ENCODE peak calls at places on chromosomes 4 and X, in eight cellular contexts. J is PC-3; R is cardiac muscle cell; W is CD4-positive, alpha-beta T cell; K is SK-N-MC; A is A673; F is uterus; C is mammary epithelial cell. B is an unnamed sample.

GRCh38 chrX:149060921-149061320 is 444.2 kb downstream of the IDS start:
- DNase-seq in J (no peak), R (no peak), W (no peak), K (no peak), A (no peak), F (no peak), C (peak; percentile 13), B (no peak)

GRCh38 chr4:187118166-187118565 is 394.5 kb upstream of the FAT1 start:
- DNase-seq in J (no peak), R (no peak), W (no peak), K (no peak), A (no peak), F (no peak), C (no peak), B (no peak)

GRCh38 chrX:65196758-65197371 is 220.6 kb upstream of the ZC4H2 start:
- DNase-seq in J (peak; percentile 44), R (peak; percentile 61), W (no peak), K (no peak), A (no peak), F (no peak), C (no peak), B (no peak)

GRCh38 chr4:107991945-107992625 is 2.4 kb downstream of the HADH start:
- DNase-seq in J (no peak), R (no peak), W (no peak), K (no peak), A (no peak), F (no peak), C (no peak), B (no peak)

GRCh38 chrX:11499076-11500044 is 166.4 kb downstream of the ARHGAP6 start:
- DNase-seq in J (peak; percentile 6), R (no peak), W (no peak), K (no peak), A (no peak), F (no peak), C (no peak), B (no peak)

GRCh38 chr4:74327751-74328150 is 19.5 kb downstream of the EPGN start:
- DNase-seq in J (peak; percentile 69), R (no peak), W (no peak), K (peak; percentile 56), A (peak; percentile 12), F (no peak), C (peak; percentile 67), B (no peak)

GRCh38 chrX:107894038-107894437 is 68.4 kb downstream of the MID2 start:
- DNase-seq in J (peak; percentile 77), R (peak; percentile 62), W (peak; percentile 9), K (peak; percentile 8), A (peak; percentile 63), F (no peak), C (peak; percentile 57), B (no peak)

GRCh38 chr4:41784191-41784979 is 35.9 kb upstream of the PHOX2B start:
- DNase-seq in J (no peak), R (no peak), W (no peak), K (no peak), A (no peak), F (no peak), C (no peak), B (no peak)

GRCh38 chr4:66750273-66750672 is 795.0 kb downstream of the CENPC start:
- DNase-seq in J (peak; percentile 88), R (no peak), W (no peak), K (no peak), A (no peak), F (no peak), C (no peak), B (no peak)

GRCh38 chr4:185587444-185588161 is 52.3 kb upstream of the PDLIM3 start:
- DNase-seq in J (no peak), R (peak; percentile 61), W (peak; percentile 32), K (no peak), A (no peak), F (no peak), C (no peak), B (peak; percentile 60)

GRCh38 chr4:15153662-15154061 is 151.4 kb downstream of the CPEB2 start:
- DNase-seq in J (no peak), R (no peak), W (no peak), K (no peak), A (no peak), F (no peak), C (no peak), B (no peak)

GRCh38 chrX:130702867-130703707 is 199.9 kb downstream of the ENOX2 start:
- DNase-seq in J (peak; percentile 32), R (no peak), W (no peak), K (no peak), A (peak; percentile 67), F (no peak), C (no peak), B (no peak)

GRCh38 chrX:64894454-64895038 is 81.7 kb downstream of the ZC4H2 start:
- DNase-seq in J (peak; percentile 64), R (peak; percentile 56), W (peak; percentile 2), K (no peak), A (no peak), F (no peak), C (peak; percentile 8), B (no peak)

GRCh38 chr4:8258813-8259212 is 10.7 kb upstream of the HTRA3 start:
- DNase-seq in J (no peak), R (no peak), W (no peak), K (no peak), A (no peak), F (no peak), C (no peak), B (no peak)

GRCh38 chr4:156442961-156443360 is 489.3 kb upstream of the CTSO start:
- DNase-seq in J (no peak), R (no peak), W (no peak), K (no peak), A (no peak), F (no peak), C (no peak), B (no peak)

GRCh38 chr4:88791274-88791673 is 93.6 kb upstream of the NAP1L5 start:
- DNase-seq in J (peak; percentile 45), R (no peak), W (no peak), K (no peak), A (peak; percentile 37), F (no peak), C (peak; percentile 42), B (no peak)

GRCh38 chrX:15926622-15927021 is 72.0 kb upstream of the AP1S2 start:
- DNase-seq in J (no peak), R (no peak), W (no peak), K (no peak), A (no peak), F (no peak), C (no peak), B (no peak)

GRCh38 chr4:31106419-31106818 is 386.2 kb downstream of the PCDH7 start:
- DNase-seq in J (no peak), R (no peak), W (no peak), K (no peak), A (no peak), F (no peak), C (no peak), B (no peak)

GRCh38 chr4:31104596-31104995 is 384.4 kb downstream of the PCDH7 start:
- DNase-seq in J (no peak), R (no peak), W (no peak), K (no peak), A (no peak), F (no peak), C (no peak), B (no peak)

GRCh38 chr4:31108762-31109161 is 388.6 kb downstream of the PCDH7 start:
- DNase-seq in J (no peak), R (no peak), W (no peak), K (no peak), A (no peak), F (no peak), C (no peak), B (no peak)

GRCh38 chr4:31104033-31104432 is 383.9 kb downstream of the PCDH7 start:
- DNase-seq in J (no peak), R (no peak), W (no peak), K (no peak), A (no peak), F (no peak), C (no peak), B (no peak)

GRCh38 chr4:31107362-31107761 is 387.2 kb downstream of the PCDH7 start:
- DNase-seq in J (no peak), R (no peak), W (no peak), K (no peak), A (peak; percentile 23), F (no peak), C (peak; percentile 1), B (no peak)
- H3K27ac ChIP-seq in J (no peak overlapping the region), R (peak overlapping the region; percentile 72), W (no peak overlapping the region), K (no peak overlapping the region), A (peak overlapping the region; percentile 23), F (no peak overlapping the region), C (no peak overlapping the region), B (no peak overlapping the region)

DNA sequence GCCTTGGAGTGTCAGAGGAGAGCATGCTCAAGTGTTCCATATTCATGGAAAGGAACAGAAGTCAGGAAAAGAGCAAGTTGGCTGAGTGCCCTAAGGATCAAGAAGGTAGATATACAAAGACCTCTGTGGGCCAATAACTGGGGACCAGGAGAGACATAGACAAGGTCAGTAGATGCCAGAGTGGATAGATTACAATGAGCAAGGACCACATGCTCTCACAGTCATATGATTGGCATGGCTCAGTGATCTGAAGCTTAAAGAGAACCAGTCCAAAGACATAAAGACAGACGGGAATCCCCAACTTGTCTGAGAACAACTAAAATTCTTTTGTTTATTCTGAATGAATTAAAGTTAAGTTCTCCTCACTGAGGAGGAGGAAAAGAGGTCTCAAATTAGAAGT is 289.7 kb downstream of the HS3ST1 start:
- DNase-seq in J (no peak), R (no peak), W (no peak), K (no peak), A (no peak), F (no peak), C (no peak), B (no peak)
- H3K9me3 ChIP-seq in J (no peaks in the 10 kb centered on the region), R (no peaks in the 10 kb centered on the region), W (no peaks in the 10 kb centered on the region), K (no peaks in the 10 kb centered on the region), A (peaks cover 45% of the 10 kb centered on the region), F (no peaks in the 10 kb centered on the region), C (no peaks in the 10 kb centered on the region), B (no peaks in the 10 kb centered on the region)

DNA sequence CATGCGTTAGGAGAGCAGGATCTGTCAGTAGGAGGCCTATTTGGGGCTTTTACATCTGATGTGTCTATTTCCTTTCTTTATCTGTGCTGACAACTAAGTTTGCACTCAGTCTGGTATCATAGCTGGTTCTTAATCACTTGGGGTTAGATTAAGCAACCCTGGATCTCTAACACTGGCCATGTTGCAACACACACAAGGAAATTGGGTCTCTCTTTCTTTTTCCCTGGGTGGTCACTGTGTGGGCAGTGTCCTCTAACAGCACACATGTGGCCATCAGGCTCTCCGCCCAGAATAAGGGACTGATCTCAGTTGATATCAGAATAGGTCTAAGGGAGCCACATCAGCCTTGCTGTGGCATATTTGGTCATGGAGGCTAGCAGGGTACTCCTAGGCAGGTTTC is 38.8 kb downstream of the IGFBP7 start:
- DNase-seq in J (no peak), R (no peak), W (no peak), K (no peak), A (no peak), F (peak; percentile 31), C (peak; percentile 62), B (no peak)
- H3K27ac ChIP-seq in J (no peak overlapping the region), R (no peak overlapping the region), W (no peak overlapping the region), K (no peak overlapping the region), A (no peak overlapping the region), F (no peak overlapping the region), C (peak overlapping the region; percentile 69), B (no peak overlapping the region)

DNA sequence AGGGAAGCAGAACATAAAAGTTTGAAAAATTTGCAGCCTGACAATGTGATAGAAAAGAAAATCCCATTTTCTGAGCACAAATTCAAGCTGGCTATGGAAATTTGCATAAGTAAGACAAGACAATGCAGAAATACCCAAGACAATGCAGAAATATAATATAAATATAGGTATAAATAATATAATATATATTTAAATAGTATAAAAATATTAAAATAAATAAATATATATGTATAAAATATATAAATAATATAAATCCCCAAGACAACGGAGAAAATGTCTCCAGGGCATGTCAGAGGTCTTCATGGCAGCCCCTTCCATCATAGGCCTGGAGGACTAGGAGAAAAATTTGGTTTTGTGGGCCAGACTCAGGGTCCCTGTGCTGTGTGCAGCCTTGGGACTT is 125.0 kb upstream of the AADAT start:
- DNase-seq in J (no peak), R (no peak), W (no peak), K (no peak), A (no peak), F (no peak), C (no peak), B (no peak)
- H3K9me3 ChIP-seq in J (no peaks in the 10 kb centered on the region), R (no peaks in the 10 kb centered on the region), W (peaks cover 16% of the 10 kb centered on the region), K (no peaks in the 10 kb centered on the region), A (peaks cover 7% of the 10 kb centered on the region), F (no peaks in the 10 kb centered on the region), C (peaks cover 6% of the 10 kb centered on the region), B (no peaks in the 10 kb centered on the region)